ENCODE peak calls at places on chromosome 9, in nine cellular contexts. W is activated CD8-positive, alpha-beta memory T cell treated with anti-CD3 and anti-CD28 coated beads for 24 hours; F is posterior cingulate gyrus; V is effector memory CD8-positive, alpha-beta T cell; A is neural crest cell; H is GM19239; Z is AG10803; J is activated CD8-positive, alpha-beta T cell treated with anti-CD3 and anti-CD28 coated beads for 36 hours; M is fibroblast of the aortic adventitia. Y is an unnamed sample.

GRCh38 chr9:115250646-115251045 is 132.7 kb upstream of the TNC start:
- DNase-seq in W (no peak), F (no peak), V (no peak), A (no peak), H (no peak), Z (peak), J (no peak), M (peak), Y (no peak)

GRCh38 chr9:132018957-132019405 is 60.7 kb downstream of the MED27 start:
- DNase-seq in W (no peak), F (no peak), V (no peak), A (no peak), H (no peak), Z (no peak), J (no peak), M (peak), Y (no peak)

GRCh38 chr9:61671276-61671973 is 481.6 kb downstream of the SPATA31A7 start:
- DNase-seq in W (peak), F (no peak), V (no peak), A (no peak), H (no peak), Z (no peak), J (no peak), M (no peak), Y (no peak)

GRCh38 chr9:69030851-69031645 is 4.5 kb upstream of the FXN start:
- DNase-seq in W (no peak), F (no peak), V (no peak), A (no peak), H (no peak), Z (peak), J (no peak), M (peak), Y (no peak)

GRCh38 chr9:94084314-94084713 is at the start of gene PTPDC1:
- DNase-seq in W (no peak), F (peak), V (no peak), A (peak), H (no peak), Z (peak), J (no peak), M (peak), Y (no peak)

GRCh38 chr9:91847576-91847975 is 102.5 kb downstream of the ROR2 start:
- DNase-seq in W (no peak), F (peak), V (no peak), A (no peak), H (no peak), Z (peak), J (peak), M (peak), Y (no peak)

GRCh38 chr9:8852301-8852864 is 1052.8 kb upstream of the DMAC1 start:
- DNase-seq in W (no peak), F (no peak), V (no peak), A (no peak), H (no peak), Z (no peak), J (no peak), M (no peak), Y (no peak)

GRCh38 chr9:88425538-88425950 is 37.3 kb downstream of the SPIN1 start:
- DNase-seq in W (no peak), F (no peak), V (no peak), A (no peak), H (no peak), Z (peak), J (no peak), M (peak), Y (no peak)

GRCh38 chr9:122001491-122002201 is 91.5 kb downstream of the TTLL11 start:
- DNase-seq in W (peak), F (no peak), V (no peak), A (no peak), H (no peak), Z (peak), J (no peak), M (peak), Y (no peak)

GRCh38 chr9:83972286-83972685 is 7.7 kb downstream of the HNRNPK start:
- DNase-seq in W (no peak), F (no peak), V (no peak), A (no peak), H (no peak), Z (no peak), J (no peak), M (no peak), Y (no peak)

GRCh38 chr9:135402739-135403695 is 76.6 kb upstream of the PPP1R26 start:
- DNase-seq in W (no peak), F (no peak), V (no peak), A (no peak), H (no peak), Z (no peak), J (no peak), M (no peak), Y (no peak)

GRCh38 chr9:114181583-114182409 is 26.5 kb downstream of the COL27A1 start:
- DNase-seq in W (no peak), F (peak), V (no peak), A (no peak), H (no peak), Z (no peak), J (no peak), M (peak), Y (no peak)

GRCh38 chr9:750264-750967 is 91.1 kb upstream of the DMRT1 start:
- DNase-seq in W (no peak), F (no peak), V (no peak), A (no peak), H (no peak), Z (no peak), J (no peak), M (no peak), Y (no peak)

GRCh38 chr9:133569109-133569785 is 34.7 kb downstream of the ADAMTSL2 start:
- DNase-seq in W (no peak), F (no peak), V (no peak), A (no peak), H (no peak), Z (no peak), J (no peak), M (no peak), Y (no peak)

GRCh38 chr9:109931623-109932022 is 151.6 kb downstream of the PALM2AKAP2 start:
- DNase-seq in W (no peak), F (no peak), V (no peak), A (no peak), H (no peak), Z (no peak), J (no peak), M (no peak), Y (no peak)

GRCh38 chr9:10697044-10697443 is 84.2 kb upstream of the PTPRD start:
- DNase-seq in W (no peak), F (no peak), V (no peak), A (no peak), H (no peak), Z (no peak), J (no peak), M (no peak), Y (no peak)

GRCh38 chr9:96420468-96421219 is 2.5 kb upstream of the ZNF367 start:
- DNase-seq in W (no peak), F (no peak), V (no peak), A (no peak), H (no peak), Z (peak), J (peak), M (peak), Y (no peak)

GRCh38 chr9:133430244-133430643 is 8.1 kb downstream of the ADAMTS13 start:
- DNase-seq in W (no peak), F (no peak), V (no peak), A (no peak), H (no peak), Z (no peak), J (no peak), M (no peak), Y (no peak)

Y was measured in GM12864.